ENCODE peak calls at places on chromosomes 11 and 22, in nine cellular contexts. Z is thoracic aorta, S is upper lobe of right lung, I is PC-9, R is pancreas, U is mammary epithelial cell, Q is K562, P is Peyer's patch, E is heart right ventricle. H is an unnamed sample.

GRCh38 chr11:96162816-96163499 is 180.0 kb downstream of the MAML2 start:
- DNase-seq in R (no peak), I (peak), Z (no peak), S (no peak), Q (no peak), E (no peak), P (no peak), U (peak), H (peak)

GRCh38 chr11:8335186-8335585 is 71.5 kb upstream of the LMO1 start:
- DNase-seq in P (no peak), E (no peak), U (no peak), R (no peak), I (no peak), Q (peak), S (no peak), Z (no peak), H (no peak)

GRCh38 chr11:71580057-71581003 is 2.3 kb downstream of the KRTAP5-11 start:
- DNase-seq in Q (peak), U (peak), S (no peak), I (peak), Z (no peak), P (peak), E (no peak), R (no peak), H (peak)

GRCh38 chr11:57196556-57196955 is 14.8 kb downstream of the LRRC55 start:
- DNase-seq in Q (no peak), I (no peak), E (no peak), S (no peak), U (no peak), P (no peak), R (no peak), Z (no peak), H (no peak)

GRCh38 chr11:75239551-75240290 is 853 bp upstream of the TPBGL start:
- DNase-seq in S (no peak), Z (no peak), I (no peak), P (peak), E (no peak), Q (no peak), U (no peak), R (no peak), H (no peak)

GRCh38 chr11:92740251-92740650 is 229.2 kb upstream of the MTNR1B start:
- DNase-seq in Q (no peak), S (no peak), I (no peak), R (no peak), U (no peak), P (no peak), E (no peak), Z (no peak), H (no peak)

GRCh38 chr11:113876074-113876797 is 864 bp upstream of the USP28 start:
- DNase-seq in Q (no peak), U (no peak), E (no peak), I (no peak), R (no peak), P (peak), S (no peak), Z (no peak), H (no peak)

GRCh38 chr11:57491371-57492061 is 24.0 kb downstream of the SLC43A1 start:
- DNase-seq in Z (no peak), Q (peak), S (peak), R (peak), P (no peak), I (no peak), E (peak), U (no peak), H (no peak)

GRCh38 chr11:64744544-64745218 is 739 bp upstream of the RASGRP2 start:
- DNase-seq in I (no peak), P (no peak), Z (no peak), U (no peak), S (no peak), Q (peak), R (no peak), E (no peak), H (no peak)

GRCh38 chr11:113256431-113257227 is 57.8 kb upstream of the TTC12 start:
- DNase-seq in P (no peak), U (no peak), E (no peak), Z (no peak), I (no peak), R (no peak), S (no peak), Q (no peak), H (no peak)

GRCh38 chr11:109644158-109644557 is 222.2 kb downstream of the C11orf87 start:
- DNase-seq in R (no peak), Z (no peak), S (no peak), I (no peak), Q (no peak), P (no peak), E (peak), U (no peak), H (no peak)

GRCh38 chr11:25741886-25742285 is 590.0 kb upstream of the ANO3 start:
- DNase-seq in U (no peak), Z (no peak), S (no peak), Q (no peak), E (no peak), R (no peak), P (no peak), I (no peak), H (no peak)

GRCh38 chr11:96200243-96200642 is 142.8 kb downstream of the MAML2 start:
- DNase-seq in E (no peak), R (no peak), U (no peak), Z (no peak), S (no peak), P (no peak), I (peak), Q (no peak), H (peak)

GRCh38 chr22:48851933-48852549 is 975.6 kb downstream of the BRD1 start:
- DNase-seq in I (no peak), P (no peak), R (no peak), Z (no peak), Q (no peak), E (no peak), S (peak), U (no peak), H (no peak)

GRCh38 chr11:30816959-30817880 is 231.1 kb upstream of the MPPED2 start:
- DNase-seq in S (no peak), P (no peak), Q (no peak), Z (no peak), I (no peak), U (no peak), E (no peak), R (no peak), H (no peak)

GRCh38 chr11:2746401-2747230 is 46.8 kb upstream of the KCNQ1OT1 start:
- DNase-seq in E (peak), P (no peak), U (no peak), I (no peak), S (peak), R (peak), Z (no peak), Q (no peak), H (no peak)

GRCh38 chr11:211741-212140 is 4.2 kb downstream of the RIC8A start:
- DNase-seq in P (no peak), Z (no peak), S (peak), I (no peak), R (no peak), U (no peak), Q (no peak), E (no peak), H (no peak)

GRCh38 chr11:131661137-131661536 is 290.7 kb downstream of the NTM start:
- DNase-seq in Q (no peak), R (no peak), U (no peak), S (no peak), I (no peak), E (no peak), P (no peak), Z (no peak), H (no peak)

GRCh38 chr22:24106385-24107381 is 74.6 kb upstream of the SUSD2 start:
- DNase-seq in R (no peak), E (no peak), S (no peak), I (no peak), U (no peak), Q (no peak), P (peak), Z (no peak), H (no peak)

GRCh38 chr11:130448416-130449068 is at the start of gene ADAMTS15:
- DNase-seq in Q (no peak), S (peak), E (peak), U (peak), Z (no peak), P (no peak), R (peak), I (peak), H (no peak)

GRCh38 chr22:49503896-49504521 is 323.7 kb downstream of the BRD1 start:
- DNase-seq in R (no peak), S (no peak), E (no peak), Q (no peak), I (peak), P (no peak), U (no peak), Z (no peak), H (no peak)

GRCh38 chr11:76207642-76208378 is 1.5 kb upstream of the WNT11 start:
- DNase-seq in Z (no peak), U (peak), R (peak), S (peak), E (peak), P (peak), I (peak), Q (peak), H (no peak)

GRCh38 chr11:133974836-133975235 is 18.1 kb upstream of the IGSF9B start:
- DNase-seq in U (no peak), Z (no peak), R (peak), Q (no peak), P (no peak), S (no peak), I (no peak), E (no peak), H (no peak)

GRCh38 chr22:37428649-37429586 is 1.6 kb upstream of the ELFN2 start:
- DNase-seq in U (no peak), I (no peak), S (no peak), Z (no peak), Q (peak), E (peak), P (peak), R (no peak), H (no peak)

GRCh38 chr11:102157219-102157618 is 47.0 kb downstream of the YAP1 start:
- DNase-seq in Z (no peak), I (peak), U (peak), E (peak), R (no peak), P (no peak), S (no peak), Q (no peak), H (no peak)

GRCh38 chr11:65827774-65828156 is 6.0 kb upstream of the SNX32 start:
- DNase-seq in Q (peak), S (no peak), I (no peak), R (no peak), P (no peak), U (no peak), E (no peak), Z (no peak), H (no peak)

GRCh38 chr22:49948958-49949913 is 11.3 kb upstream of the PIM3 start:
- DNase-seq in P (no peak), Z (no peak), Q (no peak), E (no peak), U (peak), I (peak), S (peak), R (peak), H (no peak)

GRCh38 chr11:43576834-43577521 is 103.6 kb upstream of the HSD17B12 start:
- DNase-seq in U (no peak), Z (no peak), E (peak), P (no peak), R (peak), Q (peak), S (no peak), I (no peak), H (no peak)

GRCh38 chr22:50226224-50227165 is 18.3 kb downstream of the TUBGCP6 start:
- DNase-seq in Q (peak), S (no peak), I (no peak), U (no peak), R (peak), Z (no peak), E (no peak), P (no peak), H (no peak)

GRCh38 chr22:23063539-23064380 is 6.6 kb upstream of the GNAZ start:
- DNase-seq in S (peak), Q (no peak), E (peak), I (no peak), U (no peak), P (peak), R (peak), Z (no peak), H (no peak)

GRCh38 chr11:77592727-77593126 is 3.0 kb downstream of the AQP11 start:
- DNase-seq in Q (no peak), S (no peak), R (no peak), E (no peak), I (no peak), P (no peak), Z (no peak), U (no peak), H (no peak)

GRCh38 chr11:77593883-77594282 is 4.1 kb downstream of the AQP11 start:
- DNase-seq in E (no peak), P (no peak), S (no peak), Z (no peak), U (no peak), I (no peak), Q (no peak), R (no peak), H (no peak)

GRCh38 chr11:77589181-77589520 is 602 bp upstream of the AQP11 start:
- DNase-seq in R (no peak), I (no peak), U (no peak), E (no peak), Z (no peak), P (no peak), Q (no peak), S (no peak), H (no peak)

GRCh38 chr11:77589521-77590193 is at the start of gene AQP11:
- DNase-seq in Q (peak), I (peak), Z (peak), U (peak), R (peak), S (peak), P (peak), E (peak), H (peak)

GRCh38 chr11:77590194-77590591 is 440 bp downstream of the AQP11 start:
- DNase-seq in R (peak), I (no peak), Q (no peak), S (no peak), E (peak), U (no peak), Z (no peak), P (no peak), H (no peak)
- H3K27ac ChIP-seq in R (peak), I (no peak), Q (no peak), S (no peak), E (peak), U (no peak), Z (peak), P (peak), H (no peak)

DNA sequence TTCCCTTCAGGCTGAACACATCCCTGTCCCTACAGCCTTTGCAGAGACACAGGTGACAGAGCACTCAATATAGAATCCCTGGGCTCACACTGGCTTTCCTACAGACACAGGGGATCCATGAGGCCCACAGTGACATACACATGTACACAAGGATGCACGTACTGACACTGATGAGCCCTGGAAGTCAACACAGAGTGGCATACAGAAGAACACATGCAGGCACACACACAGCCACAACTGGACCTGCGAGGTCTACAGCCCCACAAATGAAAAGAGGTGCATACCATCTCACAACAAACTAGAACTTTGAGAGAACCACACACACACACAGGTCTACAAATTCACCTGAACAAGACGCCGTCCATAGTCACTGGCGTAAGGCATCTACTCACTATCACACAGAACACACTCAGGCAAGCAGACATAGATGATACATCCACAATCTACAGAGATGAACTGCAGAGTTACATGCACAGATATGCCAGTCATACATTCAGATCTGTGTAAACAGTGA is 3.5 kb upstream of the ZNF74 start:
- DNase-seq in I (no peak), Q (peak), E (no peak), Z (no peak), R (no peak), P (no peak), S (no peak), U (no peak), H (no peak)
- H3K4me3 ChIP-seq in I (no peak), Q (no peak), E (no peak), Z (no peak), R (no peak), P (no peak), S (no peak), U (no peak), H (no peak)

GRCh38 chr11:36053901-36054300 is 110.0 kb downstream of the LDLRAD3 start:
- DNase-seq in E (no peak), U (no peak), I (no peak), R (no peak), Q (no peak), Z (no peak), P (no peak), S (no peak), H (peak)
- TF ChIP-seq CTCF in E (no peak), U (no peak), I (peak), R (no peak), Q (no peak), Z (no peak), P (no peak), S (no peak), H (peak)

DNA sequence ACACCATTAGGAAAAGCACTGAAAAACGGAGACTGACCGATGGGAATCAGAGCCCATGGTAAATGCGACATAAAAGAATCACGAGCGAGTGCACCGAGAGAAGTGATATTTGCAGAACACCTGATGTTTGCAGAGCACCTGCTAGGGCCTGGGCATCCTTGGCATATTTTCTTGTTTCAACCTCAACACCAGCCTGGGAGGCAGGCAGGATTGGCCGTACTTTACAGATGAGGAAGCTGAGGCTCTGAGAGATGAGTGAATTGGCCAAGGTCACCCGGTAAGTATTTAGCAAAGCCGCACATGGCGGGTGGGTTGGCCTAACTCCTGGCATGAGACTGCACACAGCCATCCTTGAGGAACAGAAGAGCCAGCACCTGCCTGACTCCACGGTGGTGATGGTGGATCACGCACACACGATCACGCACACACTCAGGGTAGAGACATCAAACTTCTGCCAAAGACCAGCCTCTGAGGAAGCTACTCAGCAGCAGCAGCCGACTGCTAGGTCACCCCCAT is 21.6 kb upstream of the CHADL start:
- DNase-seq in R (no peak), Z (no peak), Q (no peak), S (no peak), P (no peak), U (no peak), E (no peak), I (no peak), H (no peak)
- H3K27ac ChIP-seq in R (no peak), Z (no peak), Q (no peak), S (no peak), P (no peak), U (no peak), E (peak), I (no peak), H (no peak)

GRCh38 chr11:72587696-72588095 is 86.5 kb downstream of the PDE2A start:
- DNase-seq in S (no peak), Z (no peak), I (no peak), R (peak), P (no peak), E (no peak), Q (no peak), U (no peak), H (no peak)

GRCh38 chr11:72584293-72584921 is 89.8 kb downstream of the PDE2A start:
- DNase-seq in E (peak), U (no peak), I (no peak), P (peak), S (peak), Z (no peak), R (peak), Q (peak), H (no peak)

GRCh38 chr11:72584933-72585597 is 89.2 kb downstream of the PDE2A start:
- DNase-seq in Z (no peak), R (peak), I (no peak), Q (no peak), S (no peak), P (no peak), E (no peak), U (no peak), H (no peak)

GRCh38 chr11:72586591-72587090 is 87.6 kb downstream of the PDE2A start:
- DNase-seq in U (no peak), I (no peak), P (no peak), R (peak), S (no peak), Z (no peak), Q (peak), E (no peak), H (no peak)

DNA sequence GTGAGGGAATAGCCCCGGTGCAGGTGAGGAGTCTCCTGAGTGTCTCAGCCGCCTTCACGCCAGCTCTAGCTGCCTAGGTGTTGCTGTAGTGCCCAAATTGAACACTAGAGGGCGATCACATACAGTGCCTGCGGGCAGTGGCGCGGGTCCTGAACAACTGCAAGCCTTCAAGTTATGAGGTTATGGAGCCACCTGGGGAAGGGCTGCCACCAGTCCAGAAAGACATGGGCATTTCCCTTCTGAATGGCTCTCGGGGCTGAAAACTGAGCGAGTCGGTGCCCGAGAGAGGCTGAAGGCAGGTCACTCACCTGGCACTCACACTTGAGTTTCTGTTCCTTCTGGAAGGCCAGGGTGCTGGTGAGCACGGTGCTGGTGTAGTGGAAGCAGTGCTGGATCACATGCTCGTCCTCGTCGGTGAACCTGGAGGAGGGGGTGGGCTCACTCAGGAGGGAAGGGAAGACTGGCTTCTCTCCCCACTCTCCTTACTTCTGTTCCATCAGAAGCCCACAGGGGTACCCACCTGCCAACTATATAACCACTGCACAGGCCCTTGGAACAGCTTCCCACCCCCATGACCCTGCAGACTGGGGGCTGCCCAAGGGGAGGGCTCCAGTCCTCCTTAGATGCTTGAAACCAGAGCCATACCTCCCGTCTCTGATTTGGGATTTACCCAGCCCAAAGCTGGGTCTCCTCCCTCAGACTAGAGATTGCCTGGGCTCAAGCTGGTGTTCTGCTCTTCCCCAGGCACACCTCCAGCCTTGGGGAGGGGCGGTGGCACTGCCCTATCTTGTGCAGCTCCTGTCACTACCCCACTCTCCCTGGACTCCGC is 88.2 kb downstream of the PDE2A start:
- DNase-seq in Q (peak), E (peak), S (no peak), R (peak), I (no peak), P (peak), U (peak), Z (no peak), H (peak)
- H3K4me3 ChIP-seq in Q (no peak), E (no peak), S (no peak), R (no peak), I (no peak), P (no peak), U (no peak), Z (no peak), H (no peak)

GRCh38 chr11:63476618-63477017 is 14.3 kb downstream of the PLAAT5 start:
- DNase-seq in S (no peak), I (no peak), U (no peak), R (no peak), P (no peak), Q (no peak), E (no peak), Z (no peak), H (no peak)

GRCh38 chr11:63485777-63486176 is 5.2 kb downstream of the PLAAT5 start:
- DNase-seq in E (no peak), Z (no peak), U (no peak), S (no peak), I (no peak), P (no peak), Q (no peak), R (no peak), H (no peak)

GRCh38 chr11:63478896-63479295 is 12.1 kb downstream of the PLAAT5 start:
- DNase-seq in R (no peak), Q (peak), S (no peak), U (peak), Z (no peak), I (peak), E (no peak), P (peak), H (peak)

DNA sequence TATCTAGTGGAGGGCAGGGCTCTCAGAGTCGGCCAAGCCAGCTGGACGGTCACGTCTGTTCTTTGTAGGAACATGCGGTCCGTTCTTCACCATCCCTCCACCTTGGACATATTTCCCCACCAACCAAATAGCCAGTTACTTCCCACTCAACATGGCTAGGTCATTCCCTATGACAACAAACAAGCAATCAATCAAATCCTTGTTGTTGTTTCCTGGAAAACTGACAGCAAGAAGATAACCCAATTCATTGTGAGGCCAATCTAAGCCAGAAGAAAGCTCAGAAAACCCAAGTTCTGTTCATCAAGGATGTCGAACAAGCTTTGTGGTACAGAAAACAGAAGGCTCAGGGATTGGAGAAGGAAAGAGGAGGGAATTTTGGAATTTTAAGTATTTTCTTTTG is 10.9 kb downstream of the PLAAT5 start:
- DNase-seq in U (no peak), Z (no peak), Q (no peak), R (no peak), P (no peak), E (no peak), S (no peak), I (no peak), H (no peak)
- TF ChIP-seq CTCF in U (no peak), Z (no peak), Q (no peak), R (no peak), P (no peak), E (no peak), S (no peak), I (no peak), H (no peak)

H was measured in AG04450.